ENCODE peak calls at places on chromosomes 11 and 22, in five cellular contexts. X, U, J, R and N are unnamed samples.

GRCh38 chr11:113626736-113627135 is 79.4 kb downstream of the TMPRSS5 start:
- DNase-seq in X (no peak), R (no peak), J (peak), U (no peak), N (no peak)

GRCh38 chr22:37212174-37212906 is at the start of gene SSTR3:
- DNase-seq in R (no peak), U (no peak), J (peak), X (peak), N (no peak)

GRCh38 chr11:130634981-130635473 is 186.6 kb downstream of the ADAMTS15 start:
- DNase-seq in X (no peak), R (no peak), J (peak), U (peak), N (no peak)

GRCh38 chr11:10657308-10658271 is 36.0 kb downstream of the IRAG1 start:
- DNase-seq in U (peak), J (peak), X (peak), R (no peak), N (no peak)

GRCh38 chr22:34950480-34950879 is 115.5 kb upstream of the ISX start:
- DNase-seq in X (peak), U (no peak), J (no peak), R (no peak), N (no peak)

GRCh38 chr11:12242071-12242672 is 131.8 kb downstream of the MICAL2 start:
- DNase-seq in X (peak), J (no peak), R (no peak), U (no peak), N (no peak)

GRCh38 chr11:128776434-128777284 is 82.8 kb downstream of the FLI1 start:
- DNase-seq in J (peak), R (no peak), X (peak), U (no peak), N (peak)

GRCh38 chr11:134530826-134531225 is 118.8 kb upstream of the B3GAT1 start:
- DNase-seq in U (no peak), R (peak), J (no peak), X (no peak), N (no peak)

GRCh38 chr22:39656495-39657490 is 86.2 kb downstream of the CACNA1I start:
- DNase-seq in X (no peak), R (no peak), J (no peak), U (no peak), N (no peak)

GRCh38 chr11:25860677-25861445 is 471.1 kb upstream of the ANO3 start:
- DNase-seq in J (peak), X (no peak), U (peak), R (no peak), N (no peak)

GRCh38 chr11:11034476-11034875 is 176.6 kb upstream of the ZBED5 start:
- DNase-seq in J (no peak), X (no peak), U (no peak), R (no peak), N (no peak)

GRCh38 chr11:43557553-43558031 is 122.9 kb upstream of the HSD17B12 start:
- DNase-seq in X (peak), U (no peak), R (no peak), J (peak), N (no peak)

GRCh38 chr22:50730941-50731661 is 6.9 kb upstream of the ACR start:
- DNase-seq in X (peak), U (no peak), R (peak), J (peak), N (no peak)

GRCh38 chr11:12543596-12544415 is 130.4 kb upstream of the TEAD1 start:
- DNase-seq in U (no peak), X (no peak), J (no peak), R (no peak), N (no peak)

GRCh38 chr22:19645905-19646304 is 68.4 kb upstream of the SEPTIN5 start:
- DNase-seq in R (no peak), X (no peak), J (no peak), U (no peak), N (no peak)

GRCh38 chr11:28547395-28547794 is 439.2 kb downstream of the METTL15 start:
- DNase-seq in X (no peak), R (no peak), U (no peak), J (no peak), N (no peak)

GRCh38 chr11:113673566-113674396 is 32.3 kb downstream of the TMPRSS5 start:
- DNase-seq in X (no peak), J (no peak), U (no peak), R (no peak), N (no peak)

GRCh38 chr11:2458321-2458720 is 13.5 kb downstream of the KCNQ1 start:
- DNase-seq in X (no peak), J (no peak), R (no peak), U (no peak), N (no peak)

GRCh38 chr11:110424775-110425444 is 4.8 kb upstream of the FDX1 start:
- DNase-seq in R (no peak), X (no peak), U (no peak), J (no peak), N (no peak)

DNA sequence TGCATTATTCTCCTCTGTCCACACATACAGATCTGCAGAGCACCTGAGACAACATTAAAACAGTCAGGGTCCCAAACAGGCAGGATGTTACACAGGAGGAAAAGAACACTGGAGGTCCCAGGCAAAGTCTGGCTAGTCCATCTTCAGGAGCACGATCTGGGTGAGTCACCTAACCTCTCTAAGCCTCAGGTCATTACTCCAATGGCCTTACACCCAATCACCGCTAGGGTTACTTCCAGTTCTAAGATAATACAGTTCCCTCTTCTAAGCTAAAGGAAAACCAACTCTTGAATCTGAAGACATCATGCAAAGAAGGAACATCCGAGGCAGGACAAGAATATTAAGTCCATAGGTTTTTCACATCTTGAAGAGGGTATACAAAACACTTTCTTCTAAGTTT is 24.5 kb downstream of the ASCC2 start:
- DNase-seq in R (no peak), J (peak), X (peak), U (no peak), N (no peak)
- TF ChIP-seq CTCF in R (no peak), J (peak), X (peak), U (no peak), N (no peak)

GRCh38 chr22:48892571-48893287 is 934.9 kb downstream of the BRD1 start:
- DNase-seq in J (no peak), R (no peak), U (no peak), X (no peak), N (no peak)

GRCh38 chr22:48893288-48894063 is 934.2 kb downstream of the BRD1 start:
- DNase-seq in X (no peak), J (no peak), U (no peak), R (no peak), N (no peak)

GRCh38 chr22:48894804-48895250 is 932.8 kb downstream of the BRD1 start:
- DNase-seq in R (no peak), X (no peak), U (no peak), J (no peak), N (no peak)

GRCh38 chr22:48895341-48895740 is 932.3 kb downstream of the BRD1 start:
- DNase-seq in J (no peak), X (peak), U (no peak), R (no peak), N (no peak)

GRCh38 chr22:48894064-48894671 is 933.5 kb downstream of the BRD1 start:
- DNase-seq in R (no peak), J (no peak), X (no peak), U (no peak), N (peak)
- TF ChIP-seq CTCF in R (no peak), J (no peak), X (no peak), U (no peak), N (peak)

DNA sequence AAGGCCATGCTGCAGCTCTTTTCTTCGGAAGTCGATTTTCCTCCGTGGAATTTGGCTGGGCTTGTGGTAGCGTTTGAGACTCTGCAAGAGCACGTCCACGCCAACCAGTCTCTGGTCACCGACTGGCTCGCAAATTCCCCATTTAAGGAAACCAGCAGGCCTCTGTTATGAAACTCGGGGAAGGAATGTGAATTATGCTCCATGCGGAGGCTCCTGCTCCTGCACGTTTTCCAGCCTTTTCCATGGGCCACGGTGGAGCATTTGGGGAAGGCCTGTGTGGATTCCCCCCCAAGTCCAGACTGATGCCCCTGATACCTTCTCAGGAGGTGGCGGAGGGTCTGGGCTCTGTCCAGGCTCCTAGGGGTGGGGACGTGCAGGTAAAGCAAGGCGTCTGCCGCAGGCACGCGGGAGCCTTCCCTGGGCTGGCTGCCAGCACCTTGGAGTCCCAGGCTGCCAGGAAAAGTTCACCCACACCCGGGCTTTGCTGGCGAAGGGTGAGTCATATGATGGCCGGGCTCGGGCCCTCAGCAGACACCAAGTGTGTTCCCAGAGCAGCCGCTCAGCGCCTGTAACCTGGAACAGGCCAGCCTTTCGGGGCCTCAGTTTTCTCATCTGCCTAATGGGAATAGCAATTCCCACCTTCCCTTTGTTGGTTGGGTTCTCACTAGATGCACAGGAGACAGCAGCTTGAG is 41.9 kb downstream of the LRP5 start:
- DNase-seq in U (peak), X (peak), R (peak), J (peak), N (no peak)
- TF ChIP-seq CTCF in U (no peak), X (no peak), R (no peak), J (no peak), N (no peak)

DNA sequence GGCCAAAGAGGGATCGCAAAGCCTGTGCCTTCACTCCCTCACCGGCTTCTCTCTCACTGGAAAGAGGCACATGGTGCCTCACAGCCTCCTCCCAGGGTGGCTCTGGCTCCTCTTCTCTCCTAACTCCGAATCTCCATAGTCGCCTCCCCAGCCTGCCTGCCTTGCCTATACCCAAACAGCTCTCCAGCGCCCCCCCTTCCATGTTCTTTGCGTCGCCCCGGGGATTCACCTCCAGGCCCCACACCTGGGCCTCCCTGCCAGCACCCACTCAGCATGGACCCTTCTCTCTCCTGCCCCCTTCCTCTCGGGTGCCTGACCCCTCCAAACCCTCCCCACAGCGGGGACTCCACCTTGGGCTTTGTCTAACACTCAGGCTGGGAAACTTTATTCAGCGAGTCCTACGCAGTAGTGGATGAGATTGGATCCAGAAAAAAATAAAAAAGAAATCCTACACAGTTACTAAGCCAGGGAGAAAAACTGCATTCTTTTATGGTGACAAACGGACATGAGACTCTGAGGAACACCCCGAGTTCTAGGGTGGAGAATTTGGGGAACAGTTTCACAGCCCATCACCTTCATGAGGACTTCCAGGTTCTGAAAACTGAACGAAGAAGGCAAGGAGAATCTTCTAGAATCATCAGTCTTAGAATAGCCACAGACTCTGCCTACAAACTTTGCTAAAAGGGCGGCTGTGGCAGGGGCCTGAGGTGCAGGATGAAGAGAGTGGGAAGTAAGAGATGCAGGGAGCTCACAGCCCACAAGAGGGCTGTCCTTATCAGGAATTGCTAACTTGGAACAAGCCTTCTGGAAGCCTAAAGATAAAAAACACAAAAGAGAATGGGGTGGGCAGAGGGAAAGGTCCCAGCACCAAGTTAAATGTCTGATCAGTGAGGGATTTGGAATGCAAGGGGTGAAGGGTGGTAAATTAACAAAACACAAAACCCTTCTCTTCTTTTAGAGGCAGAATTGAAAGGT is 5.3 kb downstream of the PPM1F start:
- DNase-seq in R (peak), J (peak), U (peak), X (peak), N (peak)
- TF ChIP-seq CTCF in R (peak), J (peak), U (peak), X (peak), N (peak)

DNA sequence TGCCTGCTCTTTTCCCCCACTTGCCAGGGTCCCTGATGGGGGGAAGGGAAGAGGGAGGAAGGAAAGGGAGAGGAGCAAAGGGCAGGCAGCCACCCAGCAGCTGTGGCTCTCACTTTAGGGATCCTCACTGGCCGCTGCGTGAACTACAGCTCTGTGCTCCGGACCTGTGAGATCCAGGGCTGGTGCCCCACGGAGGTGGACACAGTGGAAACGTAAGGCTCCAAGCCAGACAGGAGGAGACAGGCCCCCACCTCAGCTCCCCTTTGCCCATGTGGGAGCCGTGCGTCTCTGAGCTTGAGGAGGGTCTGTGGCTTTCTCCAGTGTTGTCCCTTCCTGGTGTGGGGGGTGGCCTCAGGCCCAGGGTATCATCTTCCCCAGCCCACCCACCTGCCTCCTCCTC is 9.9 kb downstream of the P2RX3 start:
- DNase-seq in U (no peak), X (no peak), J (no peak), R (no peak), N (no peak)
- TF ChIP-seq CTCF in U (no peak), X (no peak), J (no peak), R (no peak), N (no peak)